ENCODE peak calls at places on chromosomes 1 and 21, in nine cellular contexts. P is GF-D8, B is NCI-H1105 treated with DMSO at 0.1 percent for 48 hours, Y is SIG-M5, Q is nucleus accumbens, K is left lung, F is adrenal gland, O is NCI-H774, L is iPS DF 19.7. W is an unnamed sample.

GRCh38 chr1:109498161-109498801 is 4.4 kb downstream of the CYB561D1 start:
- DNase-seq in P (no peak), B (peak; percentile 40), Y (no peak), Q (peak; percentile 47), K (no peak), F (peak; percentile 50), O (no peak), L (no peak), W (no peak)

GRCh38 chr1:38848069-38848468 is 11.5 kb downstream of the RRAGC start:
- DNase-seq in P (peak; percentile 75), B (no peak), Y (peak; percentile 81), Q (no peak), K (no peak), F (no peak), O (no peak), L (no peak), W (no peak)

GRCh38 chr1:11138952-11139351 is 39.3 kb upstream of the EXOSC10 start:
- DNase-seq in P (no peak), B (no peak), Y (no peak), Q (no peak), K (no peak), F (no peak), O (no peak), L (no peak), W (no peak)

GRCh38 chr1:157307491-157307890 is 169.3 kb upstream of the ETV3 start:
- DNase-seq in P (no peak), B (no peak), Y (no peak), Q (no peak), K (no peak), F (no peak), O (no peak), L (no peak), W (no peak)

GRCh38 chr1:226424228-226425003 is 16.5 kb upstream of the PARP1 start:
- DNase-seq in P (no peak), B (peak; percentile 19), Y (no peak), Q (no peak), K (no peak), F (no peak), O (peak; percentile 71), L (no peak), W (no peak)

GRCh38 chr1:7398982-7399381 is 372.1 kb upstream of the VAMP3 start:
- DNase-seq in P (no peak), B (no peak), Y (no peak), Q (no peak), K (no peak), F (no peak), O (no peak), L (peak; percentile 59), W (no peak)

GRCh38 chr1:77888071-77888428 is 374 bp upstream of the NEXN start:
- DNase-seq in P (no peak), B (no peak), Y (no peak), Q (no peak), K (peak; percentile 62), F (no peak), O (no peak), L (no peak), W (peak; percentile 64)

GRCh38 chr1:119279441-119280415 is 88.9 kb upstream of the HAO2 start:
- DNase-seq in P (no peak), B (no peak), Y (no peak), Q (no peak), K (no peak), F (peak; percentile 57), O (no peak), L (no peak), W (peak; percentile 49)

GRCh38 chr21:27301216-27301615 is 334.3 kb upstream of the ADAMTS5 start:
- DNase-seq in P (no peak), B (no peak), Y (no peak), Q (no peak), K (no peak), F (no peak), O (no peak), L (no peak), W (peak; percentile 64)

GRCh38 chr1:244653439-244654283 is 735 bp downstream of the DESI2 start:
- DNase-seq in P (no peak), B (no peak), Y (no peak), Q (no peak), K (no peak), F (no peak), O (no peak), L (no peak), W (no peak)

GRCh38 chr21:23890652-23891051 is 1716.6 kb downstream of the MRPL39 start:
- DNase-seq in P (no peak), B (no peak), Y (no peak), Q (no peak), K (no peak), F (no peak), O (no peak), L (no peak), W (no peak)

GRCh38 chr1:177567393-177567792 is 396.6 kb downstream of the BRINP2 start:
- DNase-seq in P (no peak), B (peak; percentile 10), Y (no peak), Q (no peak), K (no peak), F (no peak), O (no peak), L (no peak), W (no peak)

GRCh38 chr1:170623171-170623570 is 40.8 kb upstream of the PRRX1 start:
- DNase-seq in P (no peak), B (no peak), Y (no peak), Q (no peak), K (no peak), F (no peak), O (no peak), L (no peak), W (peak; percentile 66)

GRCh38 chr21:42030311-42030710 is 20.2 kb upstream of the ZBTB21 start:
- DNase-seq in P (no peak), B (no peak), Y (no peak), Q (no peak), K (no peak), F (no peak), O (no peak), L (no peak), W (no peak)

GRCh38 chr1:163443863-163444262 is 122.1 kb downstream of the NUF2 start:
- DNase-seq in P (no peak), B (no peak), Y (no peak), Q (no peak), K (no peak), F (no peak), O (no peak), L (no peak), W (no peak)

GRCh38 chr1:209048961-209049669 is 534.4 kb upstream of the CAMK1G start:
- DNase-seq in P (no peak), B (no peak), Y (no peak), Q (no peak), K (no peak), F (no peak), O (no peak), L (no peak), W (no peak)

GRCh38 chr1:222995230-222995580 is 147.8 kb downstream of the TLR5 start:
- DNase-seq in P (no peak), B (no peak), Y (no peak), Q (no peak), K (no peak), F (peak; percentile 31), O (no peak), L (no peak), W (no peak)